ENCODE peak calls at places on chromosomes 5 and 9, in four cellular contexts. M is stimulated activated CD4-positive, alpha-beta T cell treated with anti-CD3 and anti-CD28 coated beads, Interleukin-4, amount 100 ng/mL, for 48 hours; E is substantia nigra; U is NCI-H460. O is an unnamed sample.

GRCh38 chr5:175616083-175616482 is 41.8 kb upstream of the HRH2 start:
- DNase-seq in M (peak), E (no peak), U (no peak), O (no peak)

GRCh38 chr5:139636207-139636792 is 11.8 kb upstream of the CXXC5 start:
- DNase-seq in M (peak), E (no peak), U (no peak), O (peak)

GRCh38 chr9:136566553-136566895 is 20.7 kb upstream of the NOTCH1 start:
- DNase-seq in M (no peak), E (no peak), U (no peak), O (no peak)

GRCh38 chr5:141665995-141666940 is 15.1 kb upstream of the FCHSD1 start:
- DNase-seq in M (no peak), E (no peak), U (no peak), O (no peak)

GRCh38 chr9:108609227-108609894 is 246.4 kb downstream of the ACTL7B start:
- DNase-seq in M (no peak), E (no peak), U (no peak), O (no peak)

GRCh38 chr5:108753877-108754276 is 6.2 kb downstream of the FER start:
- DNase-seq in M (no peak), E (no peak), U (no peak), O (no peak)

GRCh38 chr5:22226423-22226822 is 626.7 kb downstream of the CDH12 start:
- DNase-seq in M (no peak), E (no peak), U (no peak), O (no peak)

GRCh38 chr9:124652203-124652992 is 118.7 kb downstream of the NR6A1 start:
- DNase-seq in M (no peak), E (no peak), U (peak), O (no peak)

GRCh38 chr9:121650220-121651013 is 1.0 kb upstream of the DAB2IP start:
- DNase-seq in M (peak), E (no peak), U (no peak), O (no peak)

GRCh38 chr5:84438456-84438855 is 53.8 kb upstream of the EDIL3 start:
- DNase-seq in M (no peak), E (no peak), U (no peak), O (no peak)

GRCh38 chr5:140234590-140234989 is 59.6 kb downstream of the CYSTM1 start:
- DNase-seq in M (no peak), E (no peak), U (no peak), O (no peak)

GRCh38 chr5:36701085-36701691 is 94.8 kb downstream of the SLC1A3 start:
- DNase-seq in M (no peak), E (no peak), U (no peak), O (no peak)

GRCh38 chr5:52800394-52801213 is 12.9 kb downstream of the ITGA1 start:
- DNase-seq in M (peak), E (no peak), U (peak), O (peak)

GRCh38 chr5:68215888-68216736 is 556 bp downstream of the PIK3R1 start:
- DNase-seq in M (peak), E (peak), U (no peak), O (peak)

GRCh38 chr5:55927861-55928655 is 66.7 kb downstream of the IL6ST start:
- DNase-seq in M (no peak), E (no peak), U (no peak), O (no peak)

GRCh38 chr5:159067201-159067600 is 32.5 kb downstream of the EBF1 start:
- DNase-seq in M (no peak), E (no peak), U (no peak), O (no peak)

GRCh38 chr9:136329211-136329627 is 1.9 kb downstream of the GPSM1 start:
- DNase-seq in M (no peak), E (no peak), U (no peak), O (no peak)

GRCh38 chr5:9524941-9525340 is 20.9 kb downstream of the SEMA5A start:
- DNase-seq in M (no peak), E (no peak), U (no peak), O (no peak)

GRCh38 chr9:5698810-5699556 is 70.1 kb downstream of the RIC1 start:
- DNase-seq in M (no peak), E (no peak), U (no peak), O (no peak)

GRCh38 chr5:112933651-112934365 is 11.8 kb upstream of the REEP5 start:
- DNase-seq in M (no peak), E (no peak), U (no peak), O (no peak)

GRCh38 chr5:2576823-2577222 is 174.7 kb downstream of the IRX2 start:
- DNase-seq in M (no peak), E (no peak), U (no peak), O (no peak)

GRCh38 chr5:135437796-135438560 is 9.2 kb downstream of the DCANP1 start:
- DNase-seq in M (no peak), E (no peak), U (no peak), O (no peak)

GRCh38 chr5:65198777-65199120 is 283.0 kb downstream of the ADAMTS6 start:
- DNase-seq in M (no peak), E (no peak), U (no peak), O (no peak)

GRCh38 chr5:90792725-90793124 is 234.1 kb downstream of the ADGRV1 start:
- DNase-seq in M (no peak), E (no peak), U (no peak), O (no peak)

GRCh38 chr9:136955202-136955942 is 3.3 kb downstream of the LCN12 start:
- DNase-seq in M (no peak), E (no peak), U (no peak), O (no peak)

GRCh38 chr9:30967484-30967883 is 1417.0 kb upstream of the ACO1 start:
- DNase-seq in M (no peak), E (no peak), U (peak), O (no peak)

GRCh38 chr9:27469583-27469982 is 54.5 kb upstream of the IFNK start:
- DNase-seq in M (no peak), E (no peak), U (no peak), O (no peak)

GRCh38 chr5:865168-865521 is 14.4 kb upstream of the ZDHHC11 start:
- DNase-seq in M (no peak), E (no peak), U (no peak), O (no peak)

GRCh38 chr5:32709789-32710334 is 1.3 kb upstream of the NPR3 start:
- DNase-seq in M (peak), E (no peak), U (peak), O (peak)

GRCh38 chr9:116656535-116656934 is 30.6 kb upstream of the TRIM32 start:
- DNase-seq in M (no peak), E (no peak), U (no peak), O (no peak)

GRCh38 chr5:141319699-141320098 is 885 bp downstream of the TAF7 start:
- DNase-seq in M (no peak), E (no peak), U (no peak), O (no peak)

GRCh38 chr5:133525048-133525447 is 87.3 kb downstream of the FSTL4 start:
- DNase-seq in M (no peak), E (no peak), U (no peak), O (no peak)

GRCh38 chr9:2241461-2241874 is 226.3 kb downstream of the SMARCA2 start:
- DNase-seq in M (no peak), E (no peak), U (no peak), O (no peak)

GRCh38 chr9:94980947-94981632 is 254.6 kb downstream of the AOPEP start:
- DNase-seq in M (no peak), E (no peak), U (no peak), O (no peak)

GRCh38 chr9:81986051-81986450 is 2.5 kb upstream of the SPATA31D1 start:
- DNase-seq in M (no peak), E (no peak), U (no peak), O (no peak)